ENCODE peak calls at places on chromosomes 4 and X, in nine cellular contexts. K is upper lobe of right lung, H is suprapubic skin, Z is MM.1S, C is iPS DF 6.9, O is dorsolateral prefrontal cortex, F is psoas muscle, D is ovary, W is ascending aorta. N is an unnamed sample. For H3K27me3, the result is how much of the 10 kb centered on the place peaks cover.

GRCh38 chr4:1192091-1192492 is 19.7 kb upstream of the SPON2 start:
- DNase-seq in K (peak), H (peak), Z (no peak), C (no peak), O (peak), F (peak), D (peak), W (peak), N (no peak)

GRCh38 chr4:31461425-31461824 is 741.3 kb downstream of the PCDH7 start:
- DNase-seq in K (no peak), H (no peak), Z (no peak), C (no peak), O (no peak), F (no peak), D (no peak), W (no peak), N (no peak)

GRCh38 chr4:126735294-126736132 is 897.2 kb upstream of the INTU start:
- DNase-seq in K (no peak), H (no peak), Z (no peak), C (no peak), O (no peak), F (no peak), D (no peak), W (no peak), N (no peak)

GRCh38 chrX:1093586-1094538 is 118.6 kb downstream of the CRLF2 start:
- DNase-seq in K (no peak), H (peak), Z (no peak), C (no peak), O (no peak), F (no peak), D (no peak), W (no peak), N (no peak)

GRCh38 chr4:89572224-89572858 is 264.6 kb downstream of the SNCA start:
- DNase-seq in K (no peak), H (no peak), Z (no peak), C (no peak), O (no peak), F (no peak), D (no peak), W (no peak), N (no peak)

GRCh38 chrX:119040432-119040831 is 32.4 kb upstream of the CT47C1 start:
- DNase-seq in K (no peak), H (no peak), Z (no peak), C (no peak), O (no peak), F (no peak), D (no peak), W (no peak), N (no peak)

GRCh38 chr4:48262926-48263325 is 6.7 kb downstream of the TEC start:
- DNase-seq in K (no peak), H (no peak), Z (no peak), C (no peak), O (no peak), F (no peak), D (no peak), W (no peak), N (no peak)

GRCh38 chr4:77994194-77994721 is 62.9 kb upstream of the FRAS1 start:
- DNase-seq in K (no peak), H (no peak), Z (peak), C (peak), O (no peak), F (no peak), D (no peak), W (no peak), N (peak)

GRCh38 chrX:110168585-110168984 is 149.3 kb downstream of the AMMECR1 start:
- DNase-seq in K (no peak), H (no peak), Z (no peak), C (no peak), O (no peak), F (no peak), D (no peak), W (no peak), N (no peak)

GRCh38 chr4:41143721-41144379 is 70.5 kb downstream of the APBB2 start:
- DNase-seq in K (no peak), H (no peak), Z (no peak), C (no peak), O (no peak), F (no peak), D (no peak), W (no peak), N (no peak)

GRCh38 chr4:173330590-173330989 is 3.6 kb downstream of the HMGB2 start:
- DNase-seq in K (no peak), H (no peak), Z (no peak), C (no peak), O (no peak), F (no peak), D (no peak), W (no peak), N (no peak)

GRCh38 chr4:182303847-182304246 is 60.6 kb downstream of the TENM3 start:
- DNase-seq in K (no peak), H (no peak), Z (no peak), C (no peak), O (no peak), F (no peak), D (no peak), W (no peak), N (no peak)

GRCh38 chr4:64598068-64598467 is 188.8 kb upstream of the TECRL start:
- DNase-seq in K (no peak), H (no peak), Z (no peak), C (no peak), O (no peak), F (no peak), D (no peak), W (no peak), N (no peak)
- H3K27ac ChIP-seq in K (no peak), H (no peak), Z (no peak), C (no peak), O (no peak), F (no peak), D (no peak), W (no peak), N (no peak)

GRCh38 chr4:71186566-71187398 is 152.0 kb upstream of the SLC4A4 start:
- DNase-seq in K (peak), H (no peak), Z (peak), C (no peak), O (peak), F (peak), D (peak), W (no peak), N (peak)
- H3K27me3 ChIP-seq in K (under half), H (under half), Z (under half), C (under half), O (under half), F (under half), D (under half), W (under half), N (under half)

GRCh38 chr4:7859350-7859749 is 80.3 kb downstream of the AFAP1 start:
- DNase-seq in K (no peak), H (no peak), Z (no peak), C (no peak), O (no peak), F (no peak), D (no peak), W (no peak), N (no peak)
- H3K27ac ChIP-seq in K (no peak), H (no peak), Z (no peak), C (no peak), O (no peak), F (no peak), D (no peak), W (no peak), N (no peak)

GRCh38 chrX:70455366-70456202 is 10.9 kb downstream of the DLG3 start:
- DNase-seq in K (no peak), H (no peak), Z (no peak), C (no peak), O (no peak), F (no peak), D (no peak), W (no peak), N (no peak)
- H3K27me3 ChIP-seq in K (under half), H (under half), Z (under half), C (under half), O (under half), F (under half), D (under half), W (under half), N (under half)

N was measured in neuronal stem cell.